ENCODE peak calls at places on chromosomes 7 and 10, in six cellular contexts. F, N, V, M, G and I are unnamed samples.
A peak's percentile ranks its signal among the peaks of the same experiment; 100 is the strongest.

GRCh38 chr7:42232275-42232674 is 4.7 kb downstream of the GLI3 start:
- DNase-seq in M (peak; percentile 78), G (no peak), N (no peak), V (no peak), F (no peak), I (peak; percentile 35)

GRCh38 chr10:29807407-29807806 is 172.6 kb upstream of the SVIL start:
- DNase-seq in F (no peak), M (peak; percentile 85), G (no peak), N (no peak), V (no peak), I (no peak)

GRCh38 chr10:3470191-3470590 is 297.6 kb upstream of the PITRM1 start:
- DNase-seq in M (no peak), F (no peak), N (no peak), V (no peak), G (no peak), I (no peak)

GRCh38 chr7:20346577-20346976 is 15.9 kb downstream of the ITGB8 start:
- DNase-seq in G (no peak), V (no peak), F (no peak), M (no peak), N (no peak), I (no peak)

GRCh38 chr7:113015038-113015645 is 71.5 kb downstream of the GPR85 start:
- DNase-seq in F (no peak), N (no peak), V (no peak), G (no peak), M (no peak), I (peak; percentile 42)

GRCh38 chr10:79044036-79044664 is 24.6 kb upstream of the ZMIZ1 start:
- DNase-seq in N (no peak), F (no peak), V (no peak), M (no peak), G (no peak), I (no peak)

GRCh38 chr7:133853706-133854276 is 273.3 kb upstream of the LRGUK start:
- DNase-seq in F (no peak), V (no peak), M (peak; percentile 80), G (no peak), N (peak; percentile 39), I (peak; percentile 79)

GRCh38 chr10:33330543-33331019 is 3.9 kb downstream of the NRP1 start:
- DNase-seq in N (peak; percentile 87), G (peak; percentile 67), M (peak; percentile 83), F (peak; percentile 65), V (peak; percentile 30), I (peak; percentile 77)

GRCh38 chr10:32041290-32042028 is 14.8 kb downstream of the KIF5B start:
- DNase-seq in G (no peak), V (no peak), N (no peak), F (no peak), M (no peak), I (no peak)

GRCh38 chr7:55179897-55180682 is 161.3 kb downstream of the EGFR start:
- DNase-seq in N (no peak), G (no peak), M (no peak), V (no peak), F (no peak), I (no peak)

GRCh38 chr7:24703296-24703695 is 54.0 kb downstream of the GSDME start:
- DNase-seq in M (no peak), N (no peak), V (no peak), F (no peak), G (no peak), I (no peak)

GRCh38 chr7:98174334-98175259 is 36.6 kb upstream of the BHLHA15 start:
- DNase-seq in G (no peak), F (no peak), V (no peak), M (no peak), N (peak; percentile 54), I (no peak)

GRCh38 chr7:91826377-91826776 is 54.1 kb downstream of the MTERF1 start:
- DNase-seq in M (no peak), F (no peak), G (no peak), N (no peak), V (no peak), I (peak; percentile 20)

GRCh38 chr7:30251708-30252329 is 32.6 kb upstream of the ZNRF2 start:
- DNase-seq in F (no peak), N (no peak), V (no peak), M (no peak), G (no peak), I (no peak)

GRCh38 chr10:11017575-11018425 is at the start of gene CELF2:
- DNase-seq in G (peak; percentile 15), F (peak; percentile 43), V (peak; percentile 50), M (peak; percentile 15), N (peak; percentile 15), I (no peak)

GRCh38 chr10:77264527-77264926 is 373.1 kb downstream of the KCNMA1 start:
- DNase-seq in V (no peak), F (no peak), G (no peak), N (no peak), M (no peak), I (no peak)

GRCh38 chr7:69412331-69413146 is 185.7 kb upstream of the AUTS2 start:
- DNase-seq in M (no peak), V (peak; percentile 44), G (no peak), N (peak; percentile 40), F (no peak), I (no peak)

GRCh38 chr10:96664563-96664962 is 55.8 kb downstream of the PIK3AP1 start:
- DNase-seq in M (no peak), V (no peak), F (no peak), N (peak; percentile 25), G (no peak), I (no peak)

GRCh38 chr7:80637911-80638765 is at the start of gene CD36:
- DNase-seq in G (no peak), F (no peak), V (no peak), M (no peak), N (no peak), I (no peak)

GRCh38 chr10:78992333-78992732 is 76.4 kb upstream of the ZMIZ1 start:
- DNase-seq in N (no peak), V (no peak), G (no peak), M (no peak), F (no peak), I (no peak)

GRCh38 chr7:50851451-50851850 is 68.8 kb upstream of the GRB10 start:
- DNase-seq in N (no peak), M (no peak), V (no peak), F (no peak), G (no peak), I (no peak)

GRCh38 chr7:18393465-18394118 is 102.0 kb upstream of the HDAC9 start:
- DNase-seq in M (no peak), N (no peak), F (no peak), G (no peak), V (no peak), I (no peak)

GRCh38 chr10:16965242-16965620 is 148.0 kb upstream of the RSU1 start:
- DNase-seq in G (no peak), N (no peak), V (no peak), M (no peak), F (no peak), I (no peak)

GRCh38 chr7:98618786-98619185 is 1.7 kb downstream of the NPTX2 start:
- DNase-seq in G (no peak), M (no peak), F (no peak), V (no peak), N (no peak), I (no peak)

GRCh38 chr10:87093461-87094372 is 926 bp downstream of the GLUD1 start:
- DNase-seq in V (peak; percentile 24), N (peak; percentile 39), M (peak; percentile 35), F (peak; percentile 37), G (peak; percentile 23), I (peak; percentile 25)

GRCh38 chr10:69323622-69324021 is 45.3 kb downstream of the HK1 start:
- DNase-seq in V (no peak), F (no peak), M (no peak), N (no peak), G (no peak), I (no peak)

GRCh38 chr10:241451-241850 is 106.2 kb downstream of the ZMYND11 start:
- DNase-seq in V (no peak), G (no peak), F (no peak), N (peak; percentile 32), M (no peak), I (no peak)

GRCh38 chr7:130732980-130733865 is 784 bp downstream of the KLF14 start:
- DNase-seq in F (no peak), M (peak; percentile 15), N (no peak), V (no peak), G (no peak), I (no peak)

GRCh38 chr10:4407783-4408182 is 418.2 kb upstream of the AKR1E2 start:
- DNase-seq in G (no peak), M (peak; percentile 57), F (no peak), V (no peak), N (no peak), I (peak; percentile 90)

GRCh38 chr10:71765907-71766716 is 7.2 kb downstream of the VSIR start:
- DNase-seq in G (no peak), F (no peak), M (no peak), N (no peak), V (no peak), I (no peak)

GRCh38 chr7:491958-492713 is 27.5 kb downstream of the PDGFA start:
- DNase-seq in G (no peak), F (no peak), V (no peak), N (no peak), M (no peak), I (no peak)

GRCh38 chr10:21334891-21335696 is 190.4 kb downstream of the SKIDA1 start:
- DNase-seq in M (peak; percentile 75), V (no peak), F (no peak), G (no peak), N (peak; percentile 31), I (peak; percentile 85)

GRCh38 chr10:20892011-20892585 is 5.0 kb downstream of the NEBL start:
- DNase-seq in N (no peak), V (no peak), M (no peak), G (no peak), F (no peak), I (no peak)

GRCh38 chr10:132020456-132020855 is 38.7 kb upstream of the BNIP3 start:
- DNase-seq in F (no peak), G (no peak), N (no peak), M (no peak), V (no peak), I (no peak)

GRCh38 chr7:44084695-44085094 is 2.4 kb upstream of the POLM start:
- DNase-seq in F (no peak), V (no peak), N (no peak), M (no peak), G (no peak), I (no peak)

GRCh38 chr7:483656-484364 is 35.8 kb downstream of the PDGFA start:
- DNase-seq in N (no peak), F (no peak), V (no peak), M (no peak), G (no peak), I (no peak)

GRCh38 chr10:125225051-125225450 is 64.7 kb upstream of the CTBP2 start:
- DNase-seq in N (no peak), F (no peak), V (no peak), G (no peak), M (no peak), I (no peak)

GRCh38 chr10:86305521-86305920 is 61.1 kb downstream of the GRID1 start:
- DNase-seq in V (no peak), F (no peak), M (no peak), G (no peak), N (no peak), I (no peak)